ENCODE peak calls at places on chromosomes 12 and 14, in eight cellular contexts. Z is iPS-NIHi11, A is AG10803, H is cardiac muscle cell, Y is RPMI8226, X is germinal center, E is dermis microvascular lymphatic vessel endothelial cell, W is amniotic stem cell. V is an unnamed sample.

GRCh38 chr14:53432378-53432802 is 279.3 kb upstream of the DDHD1 start:
- DNase-seq in Z (peak; percentile 77), A (peak; percentile 41), H (peak; percentile 66), Y (peak; percentile 4), X (peak; percentile 41), E (peak; percentile 61), W (no peak), V (no peak)

GRCh38 chr12:95942532-95943230 is at the start of gene CCDC38:
- DNase-seq in Z (peak; percentile 93), A (peak; percentile 31), H (peak; percentile 66), Y (peak; percentile 89), X (peak; percentile 94), E (peak; percentile 9), W (peak; percentile 44), V (no peak)

GRCh38 chr12:117318591-117318990 is 42.8 kb downstream of the NOS1 start:
- DNase-seq in Z (no peak), A (no peak), H (no peak), Y (no peak), X (no peak), E (no peak), W (no peak), V (no peak)

GRCh38 chr14:101202627-101203404 is 299.3 kb upstream of the RTL1 start:
- DNase-seq in Z (no peak), A (no peak), H (no peak), Y (no peak), X (no peak), E (no peak), W (no peak), V (no peak)

GRCh38 chr12:117045998-117046374 is 53.2 kb downstream of the TESC start:
- DNase-seq in Z (peak; percentile 52), A (no peak), H (no peak), Y (no peak), X (no peak), E (no peak), W (no peak), V (no peak)

GRCh38 chr12:74801625-74802024 is 264.0 kb downstream of the ATXN7L3B start:
- DNase-seq in Z (no peak), A (no peak), H (no peak), Y (no peak), X (no peak), E (no peak), W (no peak), V (no peak)

GRCh38 chr12:120352117-120352516 is 16.8 kb downstream of the MSI1 start:
- DNase-seq in Z (no peak), A (peak; percentile 29), H (no peak), Y (no peak), X (no peak), E (no peak), W (no peak), V (no peak)

GRCh38 chr12:4221157-4221556 is 52.4 kb upstream of the CCND2 start:
- DNase-seq in Z (no peak), A (peak; percentile 1), H (no peak), Y (no peak), X (no peak), E (peak; percentile 72), W (no peak), V (no peak)

GRCh38 chr12:121495746-121496145 is 85.1 kb downstream of the KDM2B start:
- DNase-seq in Z (no peak), A (no peak), H (no peak), Y (no peak), X (no peak), E (no peak), W (no peak), V (no peak)

GRCh38 chr12:6319446-6319845 is 9.0 kb downstream of the PLEKHG6 start:
- DNase-seq in Z (no peak), A (no peak), H (no peak), Y (no peak), X (no peak), E (no peak), W (no peak), V (no peak)

GRCh38 chr12:18703326-18703725 is 34.5 kb downstream of the PLCZ1 start:
- DNase-seq in Z (no peak), A (no peak), H (no peak), Y (no peak), X (no peak), E (no peak), W (no peak), V (no peak)

GRCh38 chr12:30110970-30111586 is 327.3 kb upstream of the TMTC1 start:
- DNase-seq in Z (no peak), A (no peak), H (no peak), Y (no peak), X (no peak), E (peak; percentile 84), W (peak; percentile 21), V (no peak)

GRCh38 chr12:6084261-6084968 is 40.1 kb downstream of the VWF start:
- DNase-seq in Z (peak; percentile 81), A (peak; percentile 75), H (peak; percentile 46), Y (no peak), X (no peak), E (peak; percentile 59), W (no peak), V (no peak)

GRCh38 chr14:99755629-99756603 is 37.3 kb upstream of the EML1 start:
- DNase-seq in Z (peak; percentile 65), A (peak; percentile 90), H (no peak), Y (no peak), X (no peak), E (peak; percentile 92), W (peak; percentile 78), V (peak; percentile 80)

V was measured in AG09319.